ENCODE peak calls at places on chromosomes 4 and X, in four cellular contexts. E is mesendoderm, W is IMR-90, S is H1. C is an unnamed sample.

GRCh38 chr4:97142405-97142804 is 1000.9 kb downstream of the STPG2 start:
- DNase-seq in S (no peak), E (no peak), W (no peak), C (no peak)

GRCh38 chr4:148634476-148634875 is 192.3 kb upstream of the NR3C2 start:
- DNase-seq in E (no peak), S (no peak), W (peak), C (no peak)

GRCh38 chrX:1249101-1249887 is 19.3 kb upstream of the CSF2RA start:
- DNase-seq in W (no peak), E (peak), S (peak), C (peak)

GRCh38 chr4:99362768-99363167 is 10.2 kb upstream of the ADH1C start:
- DNase-seq in S (no peak), E (no peak), W (no peak), C (no peak)

GRCh38 chrX:37686979-37687378 is 1.4 kb downstream of the XK start:
- DNase-seq in S (no peak), E (no peak), W (no peak), C (no peak)

GRCh38 chrX:40460926-40461325 is 119.8 kb upstream of the ATP6AP2 start:
- DNase-seq in E (no peak), W (no peak), S (no peak), C (no peak)

GRCh38 chrX:52078133-52078532 is 9.2 kb upstream of the MAGED4B start:
- DNase-seq in W (no peak), E (no peak), S (no peak), C (no peak)

GRCh38 chrX:140723251-140723650 is 13.7 kb downstream of the LINC00632 start:
- DNase-seq in S (no peak), W (peak), E (peak), C (no peak)

GRCh38 chrX:68743754-68744153 is 85.1 kb upstream of the EFNB1 start:
- DNase-seq in W (no peak), E (no peak), S (no peak), C (no peak)

GRCh38 chr4:186942745-186943606 is 219.3 kb upstream of the FAT1 start:
- DNase-seq in W (peak), S (no peak), E (no peak), C (no peak)

GRCh38 chr4:100754741-100755140 is 236.9 kb upstream of the EMCN start:
- DNase-seq in E (no peak), W (no peak), S (no peak), C (no peak)

GRCh38 chr4:85939595-85939994 is 420.3 kb downstream of the MAPK10 start:
- DNase-seq in E (no peak), S (no peak), W (no peak), C (no peak)

GRCh38 chrX:55008571-55009358 is 8.6 kb downstream of the APEX2 start:
- DNase-seq in E (no peak), W (peak), S (no peak), C (no peak)

GRCh38 chr4:13762126-13762525 is 134.6 kb upstream of the BOD1L1 start:
- DNase-seq in E (no peak), S (no peak), W (peak), C (no peak)

GRCh38 chrX:45479196-45479834 is 278.6 kb upstream of the DIPK2B start:
- DNase-seq in S (no peak), E (no peak), W (peak), C (no peak)

GRCh38 chr4:176883681-176884418 is 91.1 kb upstream of the VEGFC start:
- DNase-seq in W (peak), S (no peak), E (no peak), C (no peak)

GRCh38 chrX:87098477-87098876 is 419.1 kb upstream of the KLHL4 start:
- DNase-seq in E (no peak), W (no peak), S (no peak), C (no peak)

GRCh38 chr4:172815499-172816175 is 353.0 kb upstream of the GALNT7 start:
- DNase-seq in W (no peak), E (no peak), S (no peak), C (no peak)

GRCh38 chrX:9928083-9928482 is 39.1 kb upstream of the CLDN34 start:
- DNase-seq in E (peak), S (peak), W (peak), C (peak)

GRCh38 chr4:61541474-61541873 is 341.3 kb downstream of the ADGRL3 start:
- DNase-seq in S (no peak), W (no peak), E (no peak), C (no peak)

GRCh38 chr4:103054030-103054429 is 22.5 kb downstream of the SLC9B2 start:
- DNase-seq in S (no peak), W (no peak), E (no peak), C (no peak)

GRCh38 chr4:113355550-113356371 is 306.3 kb downstream of the ANK2 start:
- DNase-seq in W (peak), S (no peak), E (peak), C (no peak)

GRCh38 chr4:178138491-178138890 is 696.3 kb upstream of the AGA start:
- DNase-seq in E (no peak), S (no peak), W (no peak), C (no peak)

GRCh38 chr4:182449186-182449880 is 206.1 kb downstream of the TENM3 start:
- DNase-seq in W (peak), S (peak), E (peak), C (peak)

GRCh38 chrX:130680164-130681035 is 222.6 kb downstream of the ENOX2 start:
- DNase-seq in E (no peak), S (no peak), W (peak), C (no peak)

GRCh38 chr4:123555500-123556273 is 159.1 kb downstream of the SPRY1 start:
- DNase-seq in S (no peak), E (peak), W (peak), C (no peak)

GRCh38 chr4:73508651-73509050 is 27.1 kb downstream of the AFM start:
- DNase-seq in E (no peak), W (no peak), S (no peak), C (no peak)

GRCh38 chr4:163462556-163462955 is 11.0 kb downstream of the TKTL2 start:
- DNase-seq in W (no peak), S (no peak), E (no peak), C (no peak)

GRCh38 chr4:19380600-19380999 is 871.1 kb upstream of the SLIT2 start:
- DNase-seq in S (no peak), W (peak), E (no peak), C (no peak)

GRCh38 chr4:101256222-101256621 is 91.1 kb downstream of the PPP3CA start:
- DNase-seq in W (no peak), E (no peak), S (no peak), C (no peak)

GRCh38 chr4:184416913-184417734 is 57.2 kb downstream of the IRF2 start:
- DNase-seq in E (no peak), S (no peak), W (peak), C (no peak)

GRCh38 chr4:145679991-145680455 is at the start of gene C4orf51:
- DNase-seq in S (no peak), E (peak), W (peak), C (no peak)

GRCh38 chr4:20284990-20285389 is 33.3 kb downstream of the SLIT2 start:
- DNase-seq in W (peak), S (no peak), E (peak), C (no peak)

GRCh38 chr4:52081216-52081615 is 30.1 kb downstream of the SPATA18 start:
- DNase-seq in S (no peak), E (no peak), W (no peak), C (no peak)

GRCh38 chrX:27740933-27741332 is 66.9 kb upstream of the MAGEB10 start:
- DNase-seq in W (no peak), S (no peak), E (no peak), C (no peak)

GRCh38 chrX:114073926-114074325 is 510.0 kb upstream of the HTR2C start:
- DNase-seq in W (no peak), E (no peak), S (no peak), C (no peak)

GRCh38 chr4:90002406-90003040 is 107.9 kb downstream of the MMRN1 start:
- DNase-seq in W (no peak), S (no peak), E (no peak), C (no peak)

GRCh38 chr4:99998062-99998880 is 48.2 kb upstream of the H2AZ1 start:
- DNase-seq in E (peak), W (peak), S (no peak), C (no peak)

GRCh38 chr4:75630174-75630931 is at the start of gene CDKL2:
- DNase-seq in S (peak), W (no peak), E (peak), C (peak)

GRCh38 chr4:3438847-3439180 is 3.0 kb upstream of the HGFAC start:
- DNase-seq in W (no peak), E (no peak), S (no peak), C (no peak)

GRCh38 chr4:3436798-3437581 is 4.8 kb upstream of the HGFAC start:
- DNase-seq in W (peak), S (no peak), E (no peak), C (no peak)

GRCh38 chr4:3437998-3438846 is 3.5 kb upstream of the HGFAC start:
- DNase-seq in E (no peak), S (no peak), W (no peak), C (no peak)

GRCh38 chr4:3436048-3436797 is 5.5 kb upstream of the HGFAC start:
- DNase-seq in W (no peak), S (no peak), E (no peak), C (no peak)

DNA sequence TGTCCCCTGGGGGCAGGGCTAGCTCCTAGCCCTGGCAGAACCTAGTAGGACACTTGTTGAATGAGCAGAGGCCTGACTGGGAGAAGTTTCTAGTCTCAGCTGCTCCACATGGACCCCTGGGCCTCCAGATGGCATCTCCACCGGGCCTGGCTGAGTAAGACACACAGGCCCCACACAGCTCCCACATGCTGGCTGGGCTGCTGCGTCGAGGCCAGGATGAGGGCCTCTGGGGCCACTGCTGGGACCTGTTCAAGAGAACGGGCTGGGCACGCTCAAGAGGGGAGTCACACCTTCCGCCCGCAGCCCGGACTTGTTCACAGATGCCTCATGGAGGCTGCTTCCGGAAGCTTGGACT is 4.2 kb upstream of the HGFAC start:
- DNase-seq in S (no peak), E (no peak), W (no peak), C (no peak)
- H2AK5ac ChIP-seq in S (no peak), E (no peak), W (peak), C (no peak)

DNA sequence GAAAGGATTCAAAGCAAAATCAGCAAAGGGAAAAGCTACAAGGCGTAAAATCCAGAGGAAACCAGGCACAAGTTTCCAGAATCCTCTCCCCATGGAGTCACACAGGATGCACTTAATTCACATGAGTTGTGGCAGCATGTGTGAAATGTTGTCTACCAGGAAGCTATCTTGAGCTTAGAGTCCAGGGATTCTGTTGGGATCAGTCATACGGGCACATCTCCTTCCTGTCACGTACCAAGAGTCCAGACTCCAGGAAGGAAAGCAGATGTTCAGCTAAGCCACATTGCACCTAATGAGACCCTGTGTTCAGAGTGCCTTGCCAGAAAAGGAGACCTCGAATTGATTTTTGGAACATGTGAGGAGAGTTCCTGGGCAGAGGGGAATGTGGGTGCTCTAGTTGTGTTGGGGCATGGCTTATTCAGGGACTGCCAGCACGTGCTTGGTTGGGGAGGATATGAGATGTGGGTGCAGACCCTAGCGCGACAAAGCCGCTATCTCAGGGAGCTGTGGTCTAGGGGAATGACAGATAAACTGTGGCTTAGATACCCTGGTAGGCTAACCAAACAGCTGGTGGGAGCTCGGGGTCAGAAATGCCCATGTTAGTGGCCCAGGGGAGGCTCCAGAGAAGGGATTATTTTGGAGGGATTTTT is 70.0 kb downstream of the EVC start:
- DNase-seq in E (no peak), S (peak), W (peak), C (peak)
- H3K56ac ChIP-seq in E (no peak), S (no peak), W (no peak), C (no peak)

GRCh38 chr4:140213736-140214135 is 59.8 kb upstream of the MAML3 start:
- DNase-seq in E (peak), W (peak), S (no peak), C (no peak)

GRCh38 chr4:140213116-140213515 is 59.1 kb upstream of the MAML3 start:
- DNase-seq in E (no peak), W (no peak), S (no peak), C (no peak)

GRCh38 chr4:140211693-140212092 is 57.7 kb upstream of the MAML3 start:
- DNase-seq in W (no peak), E (no peak), S (no peak), C (no peak)

GRCh38 chr4:140212171-140212570 is 58.2 kb upstream of the MAML3 start:
- DNase-seq in W (no peak), E (no peak), S (no peak), C (no peak)

DNA sequence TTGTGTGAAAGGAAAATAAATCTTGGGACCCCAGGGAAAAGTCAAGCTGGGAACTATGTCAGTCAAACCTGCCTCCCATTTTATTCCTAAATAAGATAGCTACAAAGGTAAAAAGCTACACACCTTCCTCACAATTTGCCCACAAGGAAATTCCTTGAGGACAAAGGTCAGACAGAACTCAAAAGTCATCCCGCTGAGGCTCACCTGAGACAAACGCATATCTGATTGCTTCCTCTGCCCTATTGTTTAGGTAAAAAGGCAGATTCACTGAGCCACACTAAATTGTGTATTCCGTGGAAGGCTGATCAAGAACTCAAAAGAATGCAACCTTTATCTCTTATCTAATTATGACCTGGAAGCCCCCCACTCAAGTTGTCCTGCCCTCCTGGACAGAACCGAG is 58.7 kb upstream of the MAML3 start:
- DNase-seq in E (peak), W (no peak), S (no peak), C (no peak)
- H2AK5ac ChIP-seq in E (no peak), W (no peak), S (no peak), C (no peak)

GRCh38 chrX:129534816-129535578 is 5.1 kb upstream of the OCRL start:
- DNase-seq in S (no peak), W (peak), E (no peak), C (no peak)

GRCh38 chrX:129531132-129531531 is 7.8 kb upstream of the SMARCA1 start:
- DNase-seq in W (no peak), E (no peak), S (no peak), C (no peak)

GRCh38 chrX:129530410-129530809 is 7.1 kb upstream of the SMARCA1 start:
- DNase-seq in S (no peak), W (no peak), E (no peak), C (no peak)

GRCh38 chrX:129525162-129525561 is 1.9 kb upstream of the SMARCA1 start:
- DNase-seq in S (no peak), W (no peak), E (no peak), C (no peak)

DNA sequence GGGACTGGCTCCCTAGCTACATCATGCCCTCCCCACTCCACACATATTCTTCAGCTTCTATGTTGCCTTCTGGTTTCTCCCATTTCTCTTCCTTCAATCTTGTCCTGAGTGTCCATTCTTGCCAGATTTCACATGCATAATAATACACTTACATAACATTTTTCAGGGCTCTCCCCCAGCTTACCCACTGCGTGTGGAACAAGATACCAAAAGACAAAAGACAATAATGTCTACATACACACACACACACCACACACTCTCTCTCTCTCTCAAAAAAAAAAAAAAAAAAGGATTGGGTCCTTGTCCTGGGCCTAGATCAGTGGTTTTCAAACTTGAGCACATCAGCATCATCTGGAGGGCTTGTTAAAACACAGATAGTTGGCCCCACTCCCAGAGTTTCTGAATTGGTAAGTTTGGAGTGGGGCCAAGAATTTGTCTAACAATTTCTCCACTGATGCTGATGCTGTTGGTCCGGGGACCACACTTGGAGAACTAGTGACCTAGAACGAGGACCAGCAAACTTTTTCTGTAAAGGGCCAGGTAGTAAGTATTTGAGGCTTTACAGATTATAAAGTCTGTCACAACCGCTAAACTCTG is 6.5 kb upstream of the SMARCA1 start:
- DNase-seq in W (peak), S (no peak), E (no peak), C (no peak)
- H3K56ac ChIP-seq in W (no peak), S (no peak), E (no peak), C (no peak)

GRCh38 chr4:139670765-139671164 is 5.1 kb downstream of the MGST2 start:
- DNase-seq in S (no peak), W (no peak), E (peak), C (no peak)
- H2AK5ac ChIP-seq in S (no peak), W (no peak), E (peak), C (no peak)

C was measured in H9.